ENCODE peak calls at places on chromosomes 4 and X, in nine cellular contexts. One of them, this sample, is unnamed.

GRCh38 chrX:20060961-20061868 is 55.5 kb downstream of the MAP7D2 start:
- DNase-seq in neural progenitor cell: no peak
- DNase-seq in cardiac muscle cell: no peak
- DNase-seq in iPS DF 6.9: no peak
- DNase-seq in fibroblast of lung: no peak
- DNase-seq in thyroid gland: no peak
- DNase-seq in K562: no peak
- DNase-seq in right cardiac atrium: no peak
- DNase-seq in MM.1S: peak; percentile 75
- DNase-seq in this sample: no peak

GRCh38 chr4:37892641-37893040 is 1.8 kb downstream of the TBC1D1 start:
- DNase-seq in neural progenitor cell: no peak
- DNase-seq in cardiac muscle cell: no peak
- DNase-seq in iPS DF 6.9: no peak
- DNase-seq in fibroblast of lung: no peak
- DNase-seq in thyroid gland: no peak
- DNase-seq in K562: no peak
- DNase-seq in right cardiac atrium: no peak
- DNase-seq in MM.1S: peak; percentile 15
- DNase-seq in this sample: no peak

GRCh38 chr4:2340272-2341061 is 78.0 kb downstream of the ZFYVE28 start:
- DNase-seq in neural progenitor cell: no peak
- DNase-seq in cardiac muscle cell: no peak
- DNase-seq in iPS DF 6.9: no peak
- DNase-seq in fibroblast of lung: no peak
- DNase-seq in thyroid gland: no peak
- DNase-seq in K562: no peak
- DNase-seq in right cardiac atrium: no peak
- DNase-seq in MM.1S: no peak
- DNase-seq in this sample: no peak

GRCh38 chrX:2445662-2446623 is 54.8 kb downstream of the DHRSX start:
- DNase-seq in neural progenitor cell: no peak
- DNase-seq in cardiac muscle cell: no peak
- DNase-seq in iPS DF 6.9: no peak
- DNase-seq in fibroblast of lung: no peak
- DNase-seq in thyroid gland: no peak
- DNase-seq in K562: no peak
- DNase-seq in right cardiac atrium: no peak
- DNase-seq in MM.1S: no peak
- DNase-seq in this sample: no peak

GRCh38 chr4:15327311-15328298 is 100.2 kb upstream of the C1QTNF7 start:
- DNase-seq in neural progenitor cell: no peak
- DNase-seq in cardiac muscle cell: peak; percentile 50
- DNase-seq in iPS DF 6.9: no peak
- DNase-seq in fibroblast of lung: peak; percentile 98
- DNase-seq in thyroid gland: no peak
- DNase-seq in K562: no peak
- DNase-seq in right cardiac atrium: peak; percentile 14
- DNase-seq in MM.1S: no peak
- DNase-seq in this sample: no peak

GRCh38 chr4:176469546-176469945 is 149.8 kb downstream of the SPCS3 start:
- DNase-seq in neural progenitor cell: no peak
- DNase-seq in cardiac muscle cell: no peak
- DNase-seq in iPS DF 6.9: no peak
- DNase-seq in fibroblast of lung: no peak
- DNase-seq in thyroid gland: no peak
- DNase-seq in K562: no peak
- DNase-seq in right cardiac atrium: no peak
- DNase-seq in MM.1S: no peak
- DNase-seq in this sample: no peak

GRCh38 chr4:180636696-180637095 is 1606.5 kb upstream of the TENM3 start:
- DNase-seq in neural progenitor cell: no peak
- DNase-seq in cardiac muscle cell: no peak
- DNase-seq in iPS DF 6.9: no peak
- DNase-seq in fibroblast of lung: peak; percentile 72
- DNase-seq in thyroid gland: no peak
- DNase-seq in K562: no peak
- DNase-seq in right cardiac atrium: no peak
- DNase-seq in MM.1S: no peak
- DNase-seq in this sample: no peak

GRCh38 chrX:11193035-11193469 is 81.9 kb downstream of the HCCS start:
- DNase-seq in neural progenitor cell: no peak
- DNase-seq in cardiac muscle cell: peak; percentile 32
- DNase-seq in iPS DF 6.9: no peak
- DNase-seq in fibroblast of lung: peak; percentile 58
- DNase-seq in thyroid gland: no peak
- DNase-seq in K562: no peak
- DNase-seq in right cardiac atrium: no peak
- DNase-seq in MM.1S: no peak
- DNase-seq in this sample: peak; percentile 58

GRCh38 chr4:143046454-143046853 is 138.3 kb upstream of the USP38 start:
- DNase-seq in neural progenitor cell: no peak
- DNase-seq in cardiac muscle cell: no peak
- DNase-seq in iPS DF 6.9: no peak
- DNase-seq in fibroblast of lung: no peak
- DNase-seq in thyroid gland: no peak
- DNase-seq in K562: no peak
- DNase-seq in right cardiac atrium: no peak
- DNase-seq in MM.1S: no peak
- DNase-seq in this sample: no peak

GRCh38 chr4:72797486-72797885 is 228.5 kb upstream of the ADAMTS3 start:
- DNase-seq in neural progenitor cell: no peak
- DNase-seq in cardiac muscle cell: no peak
- DNase-seq in iPS DF 6.9: no peak
- DNase-seq in fibroblast of lung: no peak
- DNase-seq in thyroid gland: no peak
- DNase-seq in K562: no peak
- DNase-seq in right cardiac atrium: no peak
- DNase-seq in MM.1S: no peak
- DNase-seq in this sample: no peak

DNA sequence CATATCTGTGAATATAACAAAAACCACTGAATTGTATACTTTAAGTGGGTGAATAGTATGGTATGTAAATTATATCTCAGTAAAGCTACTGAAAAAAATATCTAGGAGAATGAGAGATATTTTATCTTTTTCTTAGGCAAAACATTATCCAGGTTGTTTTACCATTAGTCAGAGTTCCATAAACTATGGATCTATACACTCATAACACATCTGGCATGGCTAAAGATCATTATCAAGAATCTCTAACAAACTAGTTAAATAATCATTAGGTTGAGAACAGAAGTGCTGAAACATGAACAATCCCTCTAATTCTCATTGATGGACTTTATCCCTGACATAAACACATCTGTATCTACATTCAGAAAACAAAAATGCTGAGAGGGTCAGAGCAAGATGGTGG is 15.6 kb downstream of the MED14 start:
- DNase-seq in neural progenitor cell: no peak
- DNase-seq in cardiac muscle cell: no peak
- DNase-seq in iPS DF 6.9: no peak
- DNase-seq in fibroblast of lung: no peak
- DNase-seq in thyroid gland: no peak
- DNase-seq in K562: no peak
- DNase-seq in right cardiac atrium: no peak
- DNase-seq in MM.1S: no peak
- DNase-seq in this sample: no peak
- H3K27me3 ChIP-seq in neural progenitor cell: no peaks in the 10 kb centered on the region
- H3K27me3 ChIP-seq in cardiac muscle cell: no peaks in the 10 kb centered on the region
- H3K27me3 ChIP-seq in iPS DF 6.9: no peaks in the 10 kb centered on the region
- H3K27me3 ChIP-seq in fibroblast of lung: no peaks in the 10 kb centered on the region
- H3K27me3 ChIP-seq in thyroid gland: no peaks in the 10 kb centered on the region
- H3K27me3 ChIP-seq in K562: no peaks in the 10 kb centered on the region
- H3K27me3 ChIP-seq in right cardiac atrium: no peaks in the 10 kb centered on the region
- H3K27me3 ChIP-seq in MM.1S: no peaks in the 10 kb centered on the region
- H3K27me3 ChIP-seq in this sample: no peaks in the 10 kb centered on the region

GRCh38 chrX:77415882-77416281 is 31.3 kb upstream of the FGF16 start:
- DNase-seq in neural progenitor cell: no peak
- DNase-seq in cardiac muscle cell: no peak
- DNase-seq in iPS DF 6.9: no peak
- DNase-seq in fibroblast of lung: no peak
- DNase-seq in thyroid gland: no peak
- DNase-seq in K562: no peak
- DNase-seq in right cardiac atrium: no peak
- DNase-seq in MM.1S: no peak
- DNase-seq in this sample: no peak

GRCh38 chrX:77412631-77413030 is 34.6 kb upstream of the FGF16 start:
- DNase-seq in neural progenitor cell: no peak
- DNase-seq in cardiac muscle cell: no peak
- DNase-seq in iPS DF 6.9: no peak
- DNase-seq in fibroblast of lung: no peak
- DNase-seq in thyroid gland: no peak
- DNase-seq in K562: no peak
- DNase-seq in right cardiac atrium: no peak
- DNase-seq in MM.1S: no peak
- DNase-seq in this sample: peak; percentile 72

DNA sequence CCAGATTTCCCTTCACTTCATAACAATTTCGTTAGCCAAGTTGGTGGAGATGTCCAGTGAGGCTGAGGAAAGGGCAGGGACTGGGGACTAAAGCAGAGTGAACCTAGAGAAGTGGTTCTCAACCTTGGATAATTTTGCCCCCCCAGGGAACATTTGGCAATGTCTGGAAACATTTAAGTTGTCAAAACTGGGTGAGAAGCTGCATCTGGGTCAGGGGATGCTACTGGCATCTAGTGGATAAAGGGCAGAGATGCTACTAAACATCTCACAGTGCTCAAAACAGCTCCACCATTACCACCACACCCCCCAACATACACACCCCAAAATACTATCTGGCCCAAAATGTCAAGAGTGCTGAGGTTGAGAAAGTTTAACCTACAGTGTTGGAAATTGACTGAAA is 32.0 kb upstream of the FGF16 start:
- DNase-seq in neural progenitor cell: peak; percentile 15
- DNase-seq in cardiac muscle cell: peak; percentile 24
- DNase-seq in iPS DF 6.9: no peak
- DNase-seq in fibroblast of lung: no peak
- DNase-seq in thyroid gland: no peak
- DNase-seq in K562: no peak
- DNase-seq in right cardiac atrium: no peak
- DNase-seq in MM.1S: no peak
- DNase-seq in this sample: no peak
- H3K9me3 ChIP-seq in neural progenitor cell: peaks cover 4% of the 10 kb centered on the region
- H3K9me3 ChIP-seq in cardiac muscle cell: no peaks in the 10 kb centered on the region
- H3K9me3 ChIP-seq in iPS DF 6.9: no peaks in the 10 kb centered on the region
- H3K9me3 ChIP-seq in fibroblast of lung: no peaks in the 10 kb centered on the region
- H3K9me3 ChIP-seq in thyroid gland: no peaks in the 10 kb centered on the region
- H3K9me3 ChIP-seq in K562: no peaks in the 10 kb centered on the region
- H3K9me3 ChIP-seq in right cardiac atrium: no peaks in the 10 kb centered on the region
- H3K9me3 ChIP-seq in MM.1S: no peaks in the 10 kb centered on the region
- H3K9me3 ChIP-seq in this sample: no peaks in the 10 kb centered on the region

GRCh38 chr4:152256996-152257395 is 278.9 kb downstream of the FBXW7 start:
- DNase-seq in neural progenitor cell: no peak
- DNase-seq in cardiac muscle cell: no peak
- DNase-seq in iPS DF 6.9: no peak
- DNase-seq in fibroblast of lung: no peak
- DNase-seq in thyroid gland: no peak
- DNase-seq in K562: no peak
- DNase-seq in right cardiac atrium: no peak
- DNase-seq in MM.1S: no peak
- DNase-seq in this sample: no peak

GRCh38 chr4:152258391-152258790 is 277.5 kb downstream of the FBXW7 start:
- DNase-seq in neural progenitor cell: no peak
- DNase-seq in cardiac muscle cell: no peak
- DNase-seq in iPS DF 6.9: no peak
- DNase-seq in fibroblast of lung: no peak
- DNase-seq in thyroid gland: no peak
- DNase-seq in K562: no peak
- DNase-seq in right cardiac atrium: no peak
- DNase-seq in MM.1S: no peak
- DNase-seq in this sample: no peak

GRCh38 chr4:152259866-152260265 is 276.0 kb downstream of the FBXW7 start:
- DNase-seq in neural progenitor cell: no peak
- DNase-seq in cardiac muscle cell: no peak
- DNase-seq in iPS DF 6.9: no peak
- DNase-seq in fibroblast of lung: peak; percentile 7
- DNase-seq in thyroid gland: no peak
- DNase-seq in K562: no peak
- DNase-seq in right cardiac atrium: no peak
- DNase-seq in MM.1S: no peak
- DNase-seq in this sample: no peak

GRCh38 chr4:152257601-152258066 is 278.3 kb downstream of the FBXW7 start:
- DNase-seq in neural progenitor cell: peak; percentile 49
- DNase-seq in cardiac muscle cell: peak; percentile 20
- DNase-seq in iPS DF 6.9: no peak
- DNase-seq in fibroblast of lung: no peak
- DNase-seq in thyroid gland: no peak
- DNase-seq in K562: no peak
- DNase-seq in right cardiac atrium: no peak
- DNase-seq in MM.1S: no peak
- DNase-seq in this sample: no peak

GRCh38 chr4:152258804-152259708 is 276.8 kb downstream of the FBXW7 start:
- DNase-seq in neural progenitor cell: no peak
- DNase-seq in cardiac muscle cell: peak; percentile 42
- DNase-seq in iPS DF 6.9: no peak
- DNase-seq in fibroblast of lung: peak; percentile 45
- DNase-seq in thyroid gland: no peak
- DNase-seq in K562: no peak
- DNase-seq in right cardiac atrium: no peak
- DNase-seq in MM.1S: no peak
- DNase-seq in this sample: no peak
- H3K27ac ChIP-seq in neural progenitor cell: no peak overlapping the region
- H3K27ac ChIP-seq in cardiac muscle cell: no peak overlapping the region
- H3K27ac ChIP-seq in iPS DF 6.9: no peak overlapping the region
- H3K27ac ChIP-seq in fibroblast of lung: peak overlapping the region; percentile 44
- H3K27ac ChIP-seq in thyroid gland: no peak overlapping the region
- H3K27ac ChIP-seq in K562: no peak overlapping the region
- H3K27ac ChIP-seq in right cardiac atrium: no peak overlapping the region
- H3K27ac ChIP-seq in MM.1S: no peak overlapping the region
- H3K27ac ChIP-seq in this sample: no peak overlapping the region

GRCh38 chrX:140508958-140509357 is 4.1 kb upstream of the SOX3 start:
- DNase-seq in neural progenitor cell: peak; percentile 36
- DNase-seq in cardiac muscle cell: no peak
- DNase-seq in iPS DF 6.9: no peak
- DNase-seq in fibroblast of lung: no peak
- DNase-seq in thyroid gland: no peak
- DNase-seq in K562: no peak
- DNase-seq in right cardiac atrium: no peak
- DNase-seq in MM.1S: no peak
- DNase-seq in this sample: no peak

GRCh38 chrX:140510895-140511295 is 6.0 kb upstream of the SOX3 start:
- DNase-seq in neural progenitor cell: peak; percentile 58
- DNase-seq in cardiac muscle cell: no peak
- DNase-seq in iPS DF 6.9: no peak
- DNase-seq in fibroblast of lung: no peak
- DNase-seq in thyroid gland: no peak
- DNase-seq in K562: no peak
- DNase-seq in right cardiac atrium: no peak
- DNase-seq in MM.1S: no peak
- DNase-seq in this sample: no peak

GRCh38 chrX:140507982-140508305 is 3.1 kb upstream of the SOX3 start:
- DNase-seq in neural progenitor cell: peak; percentile 92
- DNase-seq in cardiac muscle cell: peak; percentile 19
- DNase-seq in iPS DF 6.9: no peak
- DNase-seq in fibroblast of lung: no peak
- DNase-seq in thyroid gland: peak; percentile 76
- DNase-seq in K562: no peak
- DNase-seq in right cardiac atrium: peak; percentile 47
- DNase-seq in MM.1S: no peak
- DNase-seq in this sample: no peak

GRCh38 chrX:140510306-140510676 is 5.4 kb upstream of the SOX3 start:
- DNase-seq in neural progenitor cell: peak; percentile 4
- DNase-seq in cardiac muscle cell: no peak
- DNase-seq in iPS DF 6.9: no peak
- DNase-seq in fibroblast of lung: no peak
- DNase-seq in thyroid gland: no peak
- DNase-seq in K562: no peak
- DNase-seq in right cardiac atrium: no peak
- DNase-seq in MM.1S: no peak
- DNase-seq in this sample: no peak

GRCh38 chrX:140509468-140510305 is 4.8 kb upstream of the SOX3 start:
- DNase-seq in neural progenitor cell: peak; percentile 24
- DNase-seq in cardiac muscle cell: no peak
- DNase-seq in iPS DF 6.9: no peak
- DNase-seq in fibroblast of lung: no peak
- DNase-seq in thyroid gland: no peak
- DNase-seq in K562: no peak
- DNase-seq in right cardiac atrium: no peak
- DNase-seq in MM.1S: no peak
- DNase-seq in this sample: no peak
- H3K27me3 ChIP-seq in neural progenitor cell: peaks cover 64% of the 10 kb centered on the region
- H3K27me3 ChIP-seq in cardiac muscle cell: peaks cover 98% of the 10 kb centered on the region
- H3K27me3 ChIP-seq in iPS DF 6.9: peaks cover 19% of the 10 kb centered on the region
- H3K27me3 ChIP-seq in fibroblast of lung: peaks cover 29% of the 10 kb centered on the region
- H3K27me3 ChIP-seq in thyroid gland: peaks cover 34% of the 10 kb centered on the region
- H3K27me3 ChIP-seq in K562: no peaks in the 10 kb centered on the region
- H3K27me3 ChIP-seq in right cardiac atrium: no peaks in the 10 kb centered on the region
- H3K27me3 ChIP-seq in MM.1S: no peaks in the 10 kb centered on the region
- H3K27me3 ChIP-seq in this sample: peaks cover 7% of the 10 kb centered on the region